ENCODE peak calls at places on chromosomes 6 and 20, in nine cellular contexts. W, P, B, R, N, J, A, X and D are unnamed samples.
A peak's percentile ranks its signal among the peaks of the same experiment; 100 is the strongest.

GRCh38 chr20:61538481-61539265 is 286.6 kb downstream of the CDH4 start:
- DNase-seq in B (no peak), P (no peak), R (no peak), J (no peak), A (no peak), N (no peak), X (no peak), W (no peak), D (no peak)

GRCh38 chr6:69719602-69720193 is 77.1 kb downstream of the LMBRD1 start:
- DNase-seq in P (peak; percentile 26), R (peak; percentile 9), A (no peak), X (peak; percentile 28), B (no peak), N (peak; percentile 45), W (peak; percentile 42), J (peak; percentile 55), D (no peak)

GRCh38 chr20:62117362-62117646 is 5.0 kb upstream of the LSM14B start:
- DNase-seq in N (no peak), J (no peak), B (no peak), R (no peak), P (no peak), W (no peak), X (no peak), A (no peak), D (no peak)

GRCh38 chr6:127288705-127289104 is 22.0 kb downstream of the RNF146 start:
- DNase-seq in W (peak; percentile 26), B (no peak), J (no peak), P (no peak), A (no peak), N (peak; percentile 8), R (no peak), X (no peak), D (no peak)

GRCh38 chr20:44056010-44056698 is 130.8 kb downstream of the JPH2 start:
- DNase-seq in X (peak; percentile 58), J (peak; percentile 45), W (no peak), N (no peak), P (peak; percentile 55), A (no peak), B (no peak), R (peak; percentile 41), D (peak; percentile 80)

GRCh38 chr6:85574932-85575598 is 18.6 kb downstream of the SNX14 start:
- DNase-seq in B (no peak), R (peak; percentile 58), X (peak; percentile 59), W (peak; percentile 67), A (no peak), N (peak; percentile 31), J (peak; percentile 75), P (no peak), D (no peak)

GRCh38 chr6:134585529-134585873 is 267.6 kb upstream of the SGK1 start:
- DNase-seq in N (no peak), W (peak; percentile 44), R (no peak), B (no peak), A (peak; percentile 81), P (no peak), X (no peak), J (no peak), D (no peak)

GRCh38 chr20:48295966-48296421 is 510.7 kb upstream of the SULF2 start:
- DNase-seq in X (peak; percentile 70), P (no peak), W (peak; percentile 68), B (no peak), R (no peak), J (peak; percentile 64), N (peak; percentile 75), A (no peak), D (no peak)

GRCh38 chr6:17269840-17270239 is 11.3 kb upstream of the RBM24 start:
- DNase-seq in N (peak; percentile 28), W (peak; percentile 15), A (no peak), P (no peak), X (peak; percentile 69), B (no peak), R (no peak), J (peak; percentile 70), D (no peak)

GRCh38 chr6:33029297-33030184 is 20.1 kb upstream of the HLA-DOA start:
- DNase-seq in P (no peak), X (no peak), B (no peak), W (no peak), J (peak; percentile 17), A (no peak), R (no peak), N (peak; percentile 2), D (no peak)

GRCh38 chr6:110356778-110357177 is 1.4 kb downstream of the METTL24 start:
- DNase-seq in P (no peak), R (no peak), W (no peak), A (no peak), B (no peak), X (no peak), N (no peak), J (no peak), D (no peak)

GRCh38 chr6:150622941-150623874 is 23.5 kb downstream of the PLEKHG1 start:
- DNase-seq in J (no peak), A (peak; percentile 93), W (no peak), N (no peak), B (no peak), X (no peak), R (no peak), P (peak; percentile 98), D (no peak)

GRCh38 chr6:85405175-85405852 is 44.6 kb upstream of the NT5E start:
- DNase-seq in R (no peak), A (no peak), P (no peak), N (peak; percentile 63), X (peak; percentile 86), J (peak; percentile 29), W (peak; percentile 77), B (no peak), D (no peak)

GRCh38 chr6:5399391-5399790 is 138.1 kb downstream of the FARS2 start:
- DNase-seq in J (no peak), N (no peak), P (no peak), X (no peak), W (no peak), R (no peak), A (no peak), B (no peak), D (no peak)